ENCODE peak calls at places on chromosomes 2 and 18, in four cellular contexts. U, D, A and E are unnamed samples.

GRCh38 chr18:48027401-48027931 is 97.0 kb upstream of the SMAD2 start:
- DNase-seq in U (no peak), D (peak), A (no peak), E (no peak)

GRCh38 chr2:207766697-207767460 is 2.8 kb downstream of the FZD5 start:
- DNase-seq in U (no peak), D (no peak), A (no peak), E (no peak)

GRCh38 chr2:220646424-220646823 is 925.7 kb downstream of the EPHA4 start:
- DNase-seq in U (no peak), D (no peak), A (no peak), E (no peak)

GRCh38 chr2:189639003-189639609 is 22.2 kb upstream of the ASNSD1 start:
- DNase-seq in U (no peak), D (no peak), A (no peak), E (no peak)

GRCh38 chr2:82234283-82234682 is 1929.7 kb upstream of the LRRTM1 start:
- DNase-seq in U (no peak), D (no peak), A (no peak), E (no peak)

GRCh38 chr2:42877532-42877931 is 85.1 kb upstream of the HAAO start:
- DNase-seq in U (no peak), D (no peak), A (no peak), E (no peak)

GRCh38 chr2:111171337-111171930 is 50.7 kb downstream of the BCL2L11 start:
- DNase-seq in U (no peak), D (no peak), A (no peak), E (no peak)

GRCh38 chr2:125698280-125698679 is 957.7 kb upstream of the GYPC start:
- DNase-seq in U (no peak), D (no peak), A (no peak), E (no peak)

GRCh38 chr2:120350125-120350524 is 4.2 kb downstream of the INHBB start:
- DNase-seq in U (no peak), D (no peak), A (no peak), E (no peak)

GRCh38 chr2:112644933-112645395 is 775 bp upstream of the SLC20A1 start:
- DNase-seq in U (no peak), D (peak), A (no peak), E (no peak)

GRCh38 chr2:134133622-134134312 is 120.1 kb upstream of the MGAT5 start:
- DNase-seq in U (no peak), D (no peak), A (no peak), E (no peak)